ENCODE peak calls at places on chromosomes 13 and 19, in ten cellular contexts. E is A549, H is right lobe of liver, Z is AG09319, I is GM12865, L is AG09309, R is glutamatergic neuron, V is GM06990, A is B cell, Y is heart right ventricle. M is an unnamed sample.
A peak's percentile ranks its signal among the peaks of the same experiment; 100 is the strongest.

GRCh38 chr19:38389101-38389925 is 816 bp downstream of the SPRED3 start:
- DNase-seq in Y (no peak), R (peak; percentile 50), Z (no peak), A (no peak), H (no peak), V (no peak), L (no peak), I (no peak), E (peak; percentile 53), M (peak; percentile 85)

GRCh38 chr13:68369739-68370138 is 1139.6 kb upstream of the PCDH9 start:
- DNase-seq in I (no peak), V (no peak), R (no peak), Y (no peak), H (no peak), L (no peak), Z (no peak), E (peak; percentile 59), A (no peak), M (peak; percentile 62)

GRCh38 chr13:99859178-99860177 is 112.1 kb downstream of the ZIC5 start:
- DNase-seq in A (no peak), Y (no peak), E (no peak), V (peak; percentile 22), R (no peak), I (peak; percentile 79), H (no peak), L (no peak), Z (no peak), M (no peak)

GRCh38 chr13:98143157-98143553 is 261 bp downstream of the FARP1 start:
- DNase-seq in L (no peak), V (no peak), Y (peak; percentile 38), I (no peak), E (no peak), H (no peak), A (peak; percentile 2), Z (no peak), R (no peak), M (no peak)

GRCh38 chr19:52176574-52176973 is 5.2 kb upstream of the ZNF836 start:
- DNase-seq in V (no peak), A (no peak), Z (no peak), Y (no peak), L (no peak), R (no peak), H (no peak), I (no peak), E (no peak), M (no peak)

GRCh38 chr13:100280681-100281080 is 191.8 kb downstream of the PCCA start:
- DNase-seq in E (no peak), Z (no peak), A (no peak), L (no peak), R (no peak), Y (no peak), I (no peak), V (no peak), H (no peak), M (peak; percentile 73)

GRCh38 chr19:21158523-21159135 is 16.8 kb downstream of the ZNF431 start:
- DNase-seq in Z (no peak), Y (no peak), I (no peak), H (no peak), R (no peak), E (no peak), A (no peak), V (no peak), L (no peak), M (peak; percentile 16)

GRCh38 chr13:70964124-70964523 is 855.9 kb upstream of the KLHL1 start:
- DNase-seq in Y (no peak), E (peak; percentile 4), V (no peak), R (no peak), L (no peak), I (peak; percentile 6), H (no peak), Z (no peak), A (no peak), M (peak; percentile 28)

GRCh38 chr13:39016789-39017188 is 21.1 kb downstream of the PROSER1 start:
- DNase-seq in V (no peak), E (peak; percentile 29), I (peak; percentile 58), Z (no peak), Y (no peak), L (no peak), H (no peak), R (peak; percentile 30), A (no peak), M (peak; percentile 52)
- TF ChIP-seq CTCF in V (peak; percentile 65), E (peak; percentile 55), I (peak; percentile 57), Z (peak; percentile 35), Y (peak; percentile 55), L (peak; percentile 44), H (peak; percentile 15), R (peak; percentile 57), A (peak; percentile 49), M (peak; percentile 41)

GRCh38 chr13:36528105-36528504 is 95.8 kb downstream of the CCNA1 start:
- DNase-seq in E (no peak), V (no peak), Z (no peak), L (no peak), A (no peak), Y (no peak), H (no peak), I (no peak), R (no peak), M (no peak)

GRCh38 chr13:36530050-36530789 is 97.9 kb downstream of the CCNA1 start:
- DNase-seq in R (no peak), Y (no peak), I (no peak), V (no peak), Z (no peak), H (no peak), A (no peak), L (peak; percentile 16), E (no peak), M (peak; percentile 66)

GRCh38 chr13:36531746-36532486 is 99.6 kb downstream of the CCNA1 start:
- DNase-seq in E (no peak), L (peak; percentile 1), V (no peak), A (no peak), R (no peak), Y (no peak), Z (no peak), I (no peak), H (no peak), M (peak; percentile 72)

GRCh38 chr13:36530861-36531590 is 98.7 kb downstream of the CCNA1 start:
- DNase-seq in E (no peak), V (no peak), I (no peak), A (no peak), H (no peak), R (no peak), Z (no peak), Y (no peak), L (no peak), M (no peak)

DNA sequence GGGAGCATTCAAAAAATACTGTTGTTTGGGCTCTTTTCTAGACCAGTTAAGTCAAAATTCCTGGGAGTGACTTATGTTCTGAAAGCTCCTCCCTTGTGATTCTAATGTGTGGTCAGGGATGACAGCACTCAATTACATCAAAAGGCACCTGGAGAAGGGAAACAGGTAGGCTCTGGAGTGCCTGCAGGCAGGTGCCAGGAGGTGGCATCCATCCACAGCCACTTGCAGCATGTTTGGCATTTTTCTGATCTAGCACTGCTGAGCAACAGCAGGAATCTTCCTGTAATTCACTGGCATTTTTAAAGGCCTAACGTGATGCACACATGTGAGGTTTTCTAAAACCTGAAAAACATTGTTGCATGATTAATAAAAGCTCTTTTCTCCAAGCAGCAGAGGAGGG is 94.6 kb downstream of the CCNA1 start:
- DNase-seq in R (no peak), H (no peak), I (no peak), V (no peak), E (no peak), Y (no peak), L (no peak), Z (no peak), A (no peak), M (peak; percentile 14)
- TF ChIP-seq CTCF in R (no peak), H (no peak), I (no peak), V (no peak), E (no peak), Y (no peak), L (no peak), Z (no peak), A (no peak), M (no peak)

DNA sequence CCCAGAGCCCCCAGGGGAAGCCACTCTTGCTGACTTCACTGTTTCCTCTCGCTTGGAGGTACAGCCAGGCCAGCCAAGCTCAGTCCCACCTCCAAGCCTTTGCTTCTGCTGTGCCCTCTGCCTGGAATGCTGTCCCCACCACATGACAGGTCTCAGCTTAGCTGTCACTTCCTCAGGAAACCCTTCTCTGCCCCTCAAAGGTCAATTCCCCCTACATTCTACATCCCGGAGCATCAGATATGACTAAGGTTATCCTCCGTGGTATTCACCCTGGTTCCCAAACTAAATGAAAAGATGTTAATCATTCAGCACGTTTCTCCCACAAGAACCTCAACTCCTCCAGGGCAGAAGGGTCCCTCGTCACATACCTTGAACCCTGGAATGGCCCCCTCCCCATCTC is 53.5 kb downstream of the PTPRS start:
- DNase-seq in E (no peak), A (no peak), Z (no peak), R (no peak), H (no peak), V (no peak), Y (no peak), I (peak; percentile 38), L (no peak), M (no peak)
- TF ChIP-seq CTCF in E (no peak), A (no peak), Z (no peak), R (no peak), H (no peak), V (no peak), Y (no peak), I (no peak), L (no peak), M (no peak)

GRCh38 chr13:114113961-114114360 is 18.5 kb downstream of the RASA3 start:
- DNase-seq in Y (no peak), H (no peak), L (no peak), R (no peak), E (no peak), A (no peak), I (no peak), V (no peak), Z (no peak), M (no peak)

GRCh38 chr13:114112231-114112825 is 20.1 kb downstream of the RASA3 start:
- DNase-seq in I (no peak), L (no peak), H (peak; percentile 39), R (no peak), E (no peak), Y (no peak), Z (no peak), A (no peak), V (no peak), M (no peak)

GRCh38 chr13:114111577-114111976 is 20.8 kb downstream of the RASA3 start:
- DNase-seq in H (no peak), E (no peak), L (no peak), V (no peak), A (no peak), R (no peak), I (no peak), Z (peak; percentile 59), Y (no peak), M (no peak)

GRCh38 chr13:114115191-114115671 is 17.2 kb downstream of the RASA3 start:
- DNase-seq in L (no peak), Y (peak; percentile 17), E (peak; percentile 61), A (no peak), I (no peak), R (no peak), Z (no peak), H (peak; percentile 84), V (no peak), M (peak; percentile 53)

DNA sequence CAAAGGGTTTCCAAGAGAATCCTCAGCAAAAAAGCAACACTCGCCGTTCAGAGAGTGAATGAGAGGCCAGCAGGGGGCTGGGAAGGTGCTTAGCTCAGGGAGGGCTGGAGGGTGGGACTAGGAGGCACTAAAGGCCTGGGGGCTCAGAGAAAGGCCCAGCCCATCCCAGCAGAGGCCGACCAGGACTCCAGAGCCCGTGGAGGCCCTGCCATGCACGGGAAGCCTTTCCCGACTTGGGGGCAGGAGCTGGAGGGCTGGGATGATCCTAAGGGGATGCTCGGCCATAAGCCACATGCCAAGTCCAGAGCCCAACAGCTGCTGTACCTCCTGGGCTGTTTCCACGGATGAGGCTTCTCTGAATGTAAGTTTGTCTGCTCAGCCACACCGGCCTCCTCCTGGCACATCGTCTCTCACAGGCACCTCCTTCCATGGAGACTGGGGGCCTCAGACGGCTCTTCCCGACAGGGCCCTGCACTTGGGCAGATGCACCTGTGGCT is 19.5 kb downstream of the RASA3 start:
- DNase-seq in R (no peak), H (no peak), I (no peak), Z (no peak), L (no peak), A (no peak), V (no peak), Y (no peak), E (no peak), M (no peak)
- TF ChIP-seq CTCF in R (no peak), H (no peak), I (no peak), Z (no peak), L (no peak), A (no peak), V (no peak), Y (no peak), E (no peak), M (no peak)